ENCODE peak calls at places on chromosomes 7 and 10, in four cellular contexts. One of them, this sample, is unnamed.

GRCh38 chr10:18684953-18685352 is 25.7 kb downstream of the ARL5B start:
- DNase-seq in fibroblast of villous mesenchyme: no peak
- DNase-seq in GM13976: no peak
- DNase-seq in brain microvascular endothelial cell: no peak
- DNase-seq in this sample: no peak

GRCh38 chr10:84493951-84494848 is 165.8 kb downstream of the CCSER2 start:
- DNase-seq in brain microvascular endothelial cell: peak
- DNase-seq in fibroblast of villous mesenchyme: peak
- DNase-seq in GM13976: no peak
- DNase-seq in this sample: peak

GRCh38 chr7:129644634-129645230 is 33.2 kb downstream of the NRF1 start:
- DNase-seq in brain microvascular endothelial cell: peak
- DNase-seq in GM13976: no peak
- DNase-seq in fibroblast of villous mesenchyme: peak
- DNase-seq in this sample: peak

GRCh38 chr10:36324831-36325230 is 682.7 kb upstream of the FZD8 start:
- DNase-seq in brain microvascular endothelial cell: no peak
- DNase-seq in fibroblast of villous mesenchyme: no peak
- DNase-seq in GM13976: no peak
- DNase-seq in this sample: no peak

GRCh38 chr10:89574348-89574747 is 39.0 kb upstream of the SLC16A12 start:
- DNase-seq in GM13976: no peak
- DNase-seq in brain microvascular endothelial cell: peak
- DNase-seq in fibroblast of villous mesenchyme: no peak
- DNase-seq in this sample: no peak

GRCh38 chr7:129825005-129825553 is 127.7 kb downstream of the UBE2H start:
- DNase-seq in brain microvascular endothelial cell: no peak
- DNase-seq in GM13976: peak
- DNase-seq in fibroblast of villous mesenchyme: peak
- DNase-seq in this sample: peak

GRCh38 chr10:3435671-3436070 is 263.1 kb upstream of the PITRM1 start:
- DNase-seq in GM13976: no peak
- DNase-seq in brain microvascular endothelial cell: no peak
- DNase-seq in fibroblast of villous mesenchyme: peak
- DNase-seq in this sample: peak

GRCh38 chr10:120422459-120422858 is 34.6 kb upstream of the PLPP4 start:
- DNase-seq in fibroblast of villous mesenchyme: peak
- DNase-seq in GM13976: no peak
- DNase-seq in brain microvascular endothelial cell: peak
- DNase-seq in this sample: peak

GRCh38 chr10:90665905-90666662 is 191.8 kb downstream of the HTR7 start:
- DNase-seq in GM13976: no peak
- DNase-seq in brain microvascular endothelial cell: no peak
- DNase-seq in fibroblast of villous mesenchyme: no peak
- DNase-seq in this sample: no peak

GRCh38 chr7:22150221-22150620 is 204.5 kb upstream of the CDCA7L start:
- DNase-seq in brain microvascular endothelial cell: peak
- DNase-seq in GM13976: no peak
- DNase-seq in fibroblast of villous mesenchyme: no peak
- DNase-seq in this sample: no peak
- TF ChIP-seq CTCF in brain microvascular endothelial cell: no peak
- TF ChIP-seq CTCF in GM13976: no peak
- TF ChIP-seq CTCF in fibroblast of villous mesenchyme: no peak
- TF ChIP-seq CTCF in this sample: no peak

GRCh38 chr10:73413528-73414229 is at the start of gene ANXA7:
- DNase-seq in GM13976: peak
- DNase-seq in fibroblast of villous mesenchyme: peak
- DNase-seq in brain microvascular endothelial cell: peak
- DNase-seq in this sample: peak
- TF ChIP-seq CTCF in GM13976: no peak
- TF ChIP-seq CTCF in fibroblast of villous mesenchyme: peak
- TF ChIP-seq CTCF in brain microvascular endothelial cell: no peak
- TF ChIP-seq CTCF in this sample: peak

GRCh38 chr10:132135398-132135872 is 51.3 kb upstream of the DPYSL4 start:
- DNase-seq in brain microvascular endothelial cell: no peak
- DNase-seq in GM13976: no peak
- DNase-seq in fibroblast of villous mesenchyme: no peak
- DNase-seq in this sample: no peak
- TF ChIP-seq CTCF in brain microvascular endothelial cell: no peak
- TF ChIP-seq CTCF in GM13976: no peak
- TF ChIP-seq CTCF in fibroblast of villous mesenchyme: no peak
- TF ChIP-seq CTCF in this sample: no peak

GRCh38 chr10:17200885-17201164 is 647 bp downstream of the TRDMT1 start:
- DNase-seq in brain microvascular endothelial cell: peak
- DNase-seq in fibroblast of villous mesenchyme: peak
- DNase-seq in GM13976: no peak
- DNase-seq in this sample: peak
- TF ChIP-seq CTCF in brain microvascular endothelial cell: no peak
- TF ChIP-seq CTCF in fibroblast of villous mesenchyme: no peak
- TF ChIP-seq CTCF in GM13976: no peak
- TF ChIP-seq CTCF in this sample: no peak